ENCODE peak calls at places on chromosomes 12 and 14, in nine cellular contexts. L is fibroblast of lung; T is transverse colon; N is CD8-positive, alpha-beta T cell; S is heart right ventricle; K is left ventricle myocardium inferior; G is hepatocyte; V is stomach; R is Peyer's patch. E is an unnamed sample. For H3K9me3, the result is how much of the 10 kb centered on the place peaks cover.

GRCh38 chr14:34147461-34147860 is 196.6 kb upstream of the EGLN3 start:
- DNase-seq in L (no peak), N (no peak), V (no peak), G (no peak), S (no peak), R (no peak), T (no peak), K (no peak), E (no peak)

GRCh38 chr14:103916636-103917262 is 11.5 kb upstream of the TDRD9 start:
- DNase-seq in N (no peak), T (no peak), R (no peak), G (no peak), L (peak), K (no peak), V (no peak), S (no peak), E (no peak)

GRCh38 chr14:90924618-90925345 is 108.6 kb upstream of the TTC7B start:
- DNase-seq in L (no peak), K (no peak), T (no peak), G (no peak), V (peak), S (no peak), R (no peak), N (no peak), E (no peak)

GRCh38 chr14:103657466-103657865 is 28.5 kb downstream of the KLC1 start:
- DNase-seq in R (no peak), K (peak), L (peak), V (no peak), G (no peak), N (no peak), S (no peak), T (no peak), E (no peak)

GRCh38 chr14:68659021-68659931 is 133.6 kb downstream of the ZFP36L1 start:
- DNase-seq in V (no peak), R (no peak), G (no peak), N (no peak), S (no peak), L (peak), K (no peak), T (no peak), E (no peak)

GRCh38 chr14:104436741-104437701 is 142.5 kb upstream of the C14orf180 start:
- DNase-seq in N (no peak), G (no peak), V (peak), L (no peak), S (no peak), T (peak), R (no peak), K (peak), E (no peak)

GRCh38 chr12:13959131-13959734 is 22.2 kb downstream of the GRIN2B start:
- DNase-seq in T (peak), K (peak), R (no peak), L (no peak), V (no peak), S (peak), G (no peak), N (no peak), E (no peak)

GRCh38 chr12:110582286-110583136 is 607 bp downstream of the PPTC7 start:
- DNase-seq in G (peak), R (peak), V (peak), T (peak), L (peak), N (peak), K (peak), S (peak), E (peak)

GRCh38 chr12:68303850-68304249 is 28.3 kb downstream of the MDM1 start:
- DNase-seq in K (no peak), V (no peak), G (no peak), L (no peak), R (no peak), N (no peak), T (no peak), S (no peak), E (no peak)

GRCh38 chr14:59325906-59326305 is 137.4 kb downstream of the DAAM1 start:
- DNase-seq in L (peak), N (no peak), R (no peak), V (no peak), G (no peak), S (no peak), T (no peak), K (no peak), E (no peak)

GRCh38 chr14:36834293-36834692 is 172.6 kb downstream of the PAX9 start:
- DNase-seq in T (no peak), V (no peak), N (no peak), L (no peak), K (no peak), G (no peak), R (no peak), S (no peak), E (no peak)

GRCh38 chr12:84636801-84637285 is 275.8 kb downstream of the SLC6A15 start:
- DNase-seq in K (no peak), V (no peak), R (no peak), G (no peak), S (no peak), L (peak), N (no peak), T (no peak), E (no peak)

GRCh38 chr14:46198676-46199075 is 452.9 kb downstream of the RPL10L start:
- DNase-seq in R (no peak), K (no peak), L (peak), V (no peak), T (no peak), G (no peak), S (no peak), N (no peak), E (no peak)

GRCh38 chr14:102262894-102263462 is 42.0 kb downstream of the MOK start:
- DNase-seq in T (no peak), V (no peak), K (no peak), G (no peak), N (no peak), R (no peak), S (no peak), L (peak), E (no peak)

GRCh38 chr14:95915326-95915725 is 38.7 kb downstream of the TUNAR start:
- DNase-seq in V (no peak), K (no peak), S (no peak), G (peak), L (no peak), T (no peak), R (no peak), N (no peak), E (no peak)

GRCh38 chr14:103890052-103890371 is 38.2 kb upstream of the TDRD9 start:
- DNase-seq in R (no peak), G (no peak), N (no peak), T (no peak), V (no peak), S (no peak), L (no peak), K (no peak), E (no peak)

GRCh38 chr12:110176745-110177144 is 52.6 kb downstream of the IFT81 start:
- DNase-seq in K (no peak), S (peak), V (no peak), T (no peak), G (peak), N (no peak), R (no peak), L (peak), E (no peak)

GRCh38 chr14:63777024-63777423 is 49.2 kb upstream of the SGPP1 start:
- DNase-seq in T (no peak), K (no peak), G (peak), L (peak), R (no peak), N (no peak), S (no peak), V (no peak), E (no peak)

GRCh38 chr12:104410326-104410725 is 46.4 kb upstream of the CHST11 start:
- DNase-seq in T (no peak), V (no peak), N (no peak), K (no peak), S (no peak), L (no peak), G (no peak), R (no peak), E (no peak)

GRCh38 chr12:54125950-54126695 is 62.7 kb downstream of the SMUG1 start:
- DNase-seq in T (peak), N (no peak), V (peak), L (no peak), G (no peak), S (no peak), R (no peak), K (no peak), E (no peak)

GRCh38 chr14:95545769-95546168 is 10.9 kb downstream of the GLRX5 start:
- DNase-seq in L (peak), T (no peak), N (no peak), R (no peak), G (no peak), K (no peak), S (no peak), V (no peak), E (no peak)

GRCh38 chr12:78540621-78541336 is 323.8 kb upstream of the SYT1 start:
- DNase-seq in K (no peak), G (no peak), L (no peak), T (no peak), N (no peak), S (no peak), V (no peak), R (no peak), E (no peak)

GRCh38 chr12:131091976-131092691 is 138.4 kb downstream of the ADGRD1 start:
- DNase-seq in N (no peak), G (no peak), T (peak), S (no peak), L (no peak), R (peak), V (no peak), K (no peak), E (no peak)

GRCh38 chr12:642633-643477 is 20.4 kb downstream of the NINJ2 start:
- DNase-seq in G (peak), N (peak), K (peak), V (peak), T (peak), L (peak), S (peak), R (peak), E (peak)
- TF ChIP-seq CTCF in G (peak), N (peak), K (peak), V (no peak), T (peak), L (peak), S (peak), R (peak), E (peak)

DNA sequence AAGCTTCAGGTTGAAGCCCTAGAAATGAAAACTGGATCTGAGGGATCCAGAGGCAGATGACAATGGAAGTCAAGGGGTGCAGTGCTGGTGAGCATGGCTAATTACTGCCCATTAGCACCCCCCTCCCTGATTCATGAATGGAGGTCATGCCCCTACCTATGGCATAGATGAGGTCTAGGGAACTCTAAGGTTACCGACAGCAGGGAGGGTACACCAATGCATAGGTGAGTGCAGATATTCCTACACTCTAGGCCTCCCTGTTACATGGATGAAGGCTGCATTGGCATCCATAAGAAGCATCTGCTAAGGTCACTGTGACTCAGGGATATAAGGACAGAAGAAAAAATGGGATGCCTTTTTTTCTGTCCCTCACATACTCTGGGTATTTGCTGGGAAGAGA is 147.3 kb downstream of the CCDC59 start:
- DNase-seq in R (no peak), G (no peak), S (no peak), T (no peak), N (no peak), K (no peak), V (no peak), L (no peak), E (no peak)
- H3K9me3 ChIP-seq in R (under half), G (under half), S (under half), T (under half), N (under half), K (half or more), V (under half), L (under half), E (under half)

DNA sequence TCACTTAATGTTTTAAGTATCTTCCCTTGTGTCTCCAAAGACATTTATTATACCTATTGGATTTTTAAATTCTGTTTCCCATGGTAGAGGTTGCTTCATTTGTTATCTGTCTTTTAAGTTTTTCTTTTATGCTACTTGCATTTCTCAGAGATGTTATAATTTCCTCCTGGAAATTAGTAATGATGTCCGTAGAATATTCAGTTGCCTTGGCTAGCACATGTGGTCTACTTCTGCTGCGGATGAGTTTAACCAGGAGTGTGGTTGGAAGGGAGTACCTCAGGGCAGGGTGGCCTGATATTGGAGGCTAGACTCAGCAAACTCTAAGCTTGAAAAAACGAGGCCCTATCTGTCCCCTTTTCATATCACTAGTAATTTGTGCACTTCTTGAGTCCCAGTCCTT is 8.8 kb upstream of the EVL start:
- DNase-seq in S (no peak), N (no peak), V (no peak), K (no peak), L (peak), T (no peak), R (no peak), G (no peak), E (no peak)
- H3K27ac ChIP-seq in S (peak), N (no peak), V (no peak), K (no peak), L (no peak), T (no peak), R (no peak), G (no peak), E (peak)

DNA sequence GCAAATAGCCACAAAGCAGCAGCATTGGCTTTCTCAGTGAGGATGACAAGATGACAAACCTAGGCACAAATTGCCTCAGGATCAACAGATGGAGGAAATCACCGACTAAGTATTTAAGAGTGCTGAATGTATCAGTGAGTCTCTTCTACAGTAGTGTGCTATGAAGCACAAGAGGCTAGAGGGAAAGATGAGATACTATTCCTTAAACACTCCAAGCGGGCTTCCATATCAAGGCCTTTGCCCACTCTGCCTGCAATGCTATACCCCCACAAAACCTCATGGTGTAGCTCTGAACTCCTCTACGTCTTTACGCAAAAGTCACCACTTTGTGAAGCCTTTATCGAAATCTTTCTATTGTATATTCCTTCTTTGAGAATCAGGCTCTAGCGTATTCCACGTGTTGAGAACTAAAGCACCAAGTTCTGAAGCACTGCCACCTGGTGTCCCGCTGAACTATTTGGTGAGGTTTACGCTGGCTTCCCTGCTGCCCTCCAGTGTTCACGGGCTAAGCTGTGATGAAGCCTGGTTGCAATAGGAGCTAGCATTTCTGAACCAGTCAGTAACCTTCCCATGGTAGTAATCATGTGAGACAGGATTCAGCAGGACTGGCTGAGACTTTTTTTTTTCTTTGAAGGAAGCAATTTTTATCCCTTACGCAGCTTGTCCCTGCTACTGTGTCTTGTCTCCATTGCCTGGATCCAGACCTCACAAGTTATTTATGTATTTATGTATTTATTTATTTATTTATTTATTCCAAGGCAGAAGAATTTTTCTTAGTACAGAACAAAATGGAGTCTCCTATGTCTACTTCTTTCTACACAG is 426.5 kb upstream of the OR4E1 start:
- DNase-seq in N (peak), G (peak), T (peak), R (no peak), V (peak), L (peak), S (peak), K (peak), E (peak)
- TF ChIP-seq CTCF in N (peak), G (peak), T (peak), R (peak), V (no peak), L (peak), S (peak), K (peak), E (peak)